ENCODE peak calls at places on chromosomes 2 and 18, in four cellular contexts. One of them, this sample, is unnamed.

GRCh38 chr18:44679056-44679911 is 1.4 kb upstream of the SETBP1 start:
- DNase-seq in HepG2: peak; percentile 42
- DNase-seq in HCT116: no peak
- DNase-seq in K562: peak; percentile 79
- DNase-seq in this sample: peak; percentile 86

GRCh38 chr2:7467782-7468447 is 550.7 kb downstream of the RNF144A start:
- DNase-seq in HepG2: no peak
- DNase-seq in HCT116: no peak
- DNase-seq in K562: no peak
- DNase-seq in this sample: no peak

GRCh38 chr18:33052886-33053285 is 280.1 kb upstream of the KLHL14 start:
- DNase-seq in HepG2: no peak
- DNase-seq in HCT116: no peak
- DNase-seq in K562: no peak
- DNase-seq in this sample: no peak

GRCh38 chr2:219552382-219553167 is 8.7 kb downstream of the TMEM198 start:
- DNase-seq in HepG2: peak; percentile 79
- DNase-seq in HCT116: peak; percentile 64
- DNase-seq in K562: peak; percentile 90
- DNase-seq in this sample: peak; percentile 96

GRCh38 chr2:240397924-240398611 is 37.4 kb upstream of the GPC1 start:
- DNase-seq in HepG2: no peak
- DNase-seq in HCT116: no peak
- DNase-seq in K562: no peak
- DNase-seq in this sample: no peak

GRCh38 chr2:169066817-169067356 is 2.5 kb upstream of the DHRS9 start:
- DNase-seq in HepG2: no peak
- DNase-seq in HCT116: no peak
- DNase-seq in K562: no peak
- DNase-seq in this sample: no peak

GRCh38 chr2:180038997-180039396 is 31.9 kb upstream of the CWC22 start:
- DNase-seq in HepG2: no peak
- DNase-seq in HCT116: no peak
- DNase-seq in K562: no peak
- DNase-seq in this sample: no peak

GRCh38 chr18:35754464-35754863 is 172.9 kb downstream of the GALNT1 start:
- DNase-seq in HepG2: no peak
- DNase-seq in HCT116: no peak
- DNase-seq in K562: no peak
- DNase-seq in this sample: no peak

GRCh38 chr2:134232868-134233732 is 20.8 kb upstream of the MGAT5 start:
- DNase-seq in HepG2: no peak
- DNase-seq in HCT116: no peak
- DNase-seq in K562: no peak
- DNase-seq in this sample: no peak

GRCh38 chr2:174699993-174700766 is 64.1 kb downstream of the CHRNA1 start:
- DNase-seq in HepG2: peak; percentile 40
- DNase-seq in HCT116: peak; percentile 34
- DNase-seq in K562: peak; percentile 63
- DNase-seq in this sample: peak; percentile 69

DNA sequence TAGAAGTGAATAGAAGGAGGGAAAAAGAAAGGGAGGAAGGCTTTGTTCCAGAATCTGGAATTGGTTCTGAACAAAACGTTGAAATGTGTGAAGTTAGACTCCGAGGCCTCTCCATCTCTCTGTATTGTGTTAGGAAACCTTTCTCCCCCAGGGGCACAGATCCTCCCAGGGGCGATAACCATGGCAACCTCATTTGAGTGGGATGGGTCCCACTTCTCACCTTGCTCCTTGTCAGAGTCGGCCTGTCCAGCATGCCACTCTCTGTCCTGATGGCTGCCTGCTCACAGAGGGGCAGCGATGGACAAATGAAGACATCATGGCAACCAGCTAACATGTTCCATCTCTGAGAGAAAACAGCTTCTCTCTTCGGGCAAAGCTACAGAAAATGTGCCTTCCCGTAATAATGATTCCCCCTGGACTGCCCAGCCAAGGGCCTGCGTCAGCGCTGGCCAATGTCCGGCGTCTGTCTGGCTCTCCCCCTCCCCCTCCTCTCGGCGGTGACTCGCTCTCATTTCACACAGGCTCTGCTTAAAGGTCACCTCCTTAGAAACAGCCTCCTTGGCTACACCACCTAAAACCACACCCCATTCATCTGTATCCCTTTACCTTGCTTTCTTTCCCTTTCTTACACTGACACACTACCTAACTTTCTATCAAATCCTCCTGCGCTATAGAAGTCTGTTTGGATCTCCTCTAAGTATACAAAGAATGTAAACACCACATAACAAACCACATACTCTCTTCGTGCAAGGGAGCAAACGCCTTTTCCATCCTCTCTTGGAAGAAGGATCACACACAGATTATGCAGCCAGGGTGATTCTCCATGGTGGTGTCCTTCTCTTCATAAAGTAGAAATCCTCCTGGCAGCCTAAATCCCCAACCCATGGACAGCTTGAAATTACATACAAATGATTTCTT is 32.1 kb upstream of the TTC39C start:
- DNase-seq in HepG2: no peak
- DNase-seq in HCT116: no peak
- DNase-seq in K562: no peak
- DNase-seq in this sample: peak; percentile 48
- TF ChIP-seq ELF1 in HepG2: no peak
- TF ChIP-seq ELF1 in HCT116: no peak
- TF ChIP-seq ELF1 in K562: no peak
- TF ChIP-seq ELF1 in this sample: no peak

DNA sequence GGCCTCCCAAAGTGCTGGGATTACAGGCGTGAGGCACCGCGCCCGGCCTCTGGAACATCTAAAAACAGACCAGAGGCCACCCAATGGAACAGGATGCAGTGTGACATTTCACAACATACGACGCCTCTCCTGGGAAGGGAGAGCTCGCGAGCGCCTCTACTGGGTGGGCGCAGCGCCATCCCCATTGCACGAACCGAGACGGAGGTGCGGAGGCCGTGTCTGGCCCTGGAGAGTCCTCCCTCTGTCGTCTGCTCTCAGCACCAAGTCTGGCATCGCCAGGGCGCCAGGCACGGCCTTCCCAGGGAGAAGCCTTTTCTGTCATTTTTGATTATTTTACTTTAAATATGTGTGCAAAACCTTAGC is 9.4 kb upstream of the GBX2 start:
- DNase-seq in HepG2: peak; percentile 57
- DNase-seq in HCT116: peak; percentile 70
- DNase-seq in K562: peak; percentile 72
- DNase-seq in this sample: peak; percentile 87
- TF ChIP-seq CTCF in HepG2: peak; percentile 61
- TF ChIP-seq CTCF in HCT116: peak; percentile 95
- TF ChIP-seq CTCF in K562: peak; percentile 66
- TF ChIP-seq CTCF in this sample: no peak

GRCh38 chr2:197240018-197240712 is 70.4 kb downstream of the ANKRD44 start:
- DNase-seq in HepG2: no peak
- DNase-seq in HCT116: no peak
- DNase-seq in K562: no peak
- DNase-seq in this sample: no peak
- TF ChIP-seq ELF1 in HepG2: no peak
- TF ChIP-seq ELF1 in HCT116: no peak
- TF ChIP-seq ELF1 in K562: no peak
- TF ChIP-seq ELF1 in this sample: no peak

GRCh38 chr18:48454146-48454796 is 45.1 kb upstream of the ZBTB7C start:
- DNase-seq in HepG2: peak; percentile 72
- DNase-seq in HCT116: no peak
- DNase-seq in K562: no peak
- DNase-seq in this sample: no peak

GRCh38 chr18:48455555-48456478 is 46.6 kb upstream of the ZBTB7C start:
- DNase-seq in HepG2: no peak
- DNase-seq in HCT116: peak; percentile 83
- DNase-seq in K562: no peak
- DNase-seq in this sample: no peak

GRCh38 chr18:48452863-48453323 is 43.7 kb upstream of the ZBTB7C start:
- DNase-seq in HepG2: peak; percentile 85
- DNase-seq in HCT116: no peak
- DNase-seq in K562: no peak
- DNase-seq in this sample: no peak

GRCh38 chr18:48456838-48457237 is 47.7 kb upstream of the ZBTB7C start:
- DNase-seq in HepG2: no peak
- DNase-seq in HCT116: no peak
- DNase-seq in K562: no peak
- DNase-seq in this sample: no peak

GRCh38 chr18:48453330-48454063 is 44.3 kb upstream of the ZBTB7C start:
- DNase-seq in HepG2: no peak
- DNase-seq in HCT116: no peak
- DNase-seq in K562: no peak
- DNase-seq in this sample: no peak
- TF ChIP-seq CTCF in HepG2: no peak
- TF ChIP-seq CTCF in HCT116: no peak
- TF ChIP-seq CTCF in K562: no peak
- TF ChIP-seq CTCF in this sample: no peak

DNA sequence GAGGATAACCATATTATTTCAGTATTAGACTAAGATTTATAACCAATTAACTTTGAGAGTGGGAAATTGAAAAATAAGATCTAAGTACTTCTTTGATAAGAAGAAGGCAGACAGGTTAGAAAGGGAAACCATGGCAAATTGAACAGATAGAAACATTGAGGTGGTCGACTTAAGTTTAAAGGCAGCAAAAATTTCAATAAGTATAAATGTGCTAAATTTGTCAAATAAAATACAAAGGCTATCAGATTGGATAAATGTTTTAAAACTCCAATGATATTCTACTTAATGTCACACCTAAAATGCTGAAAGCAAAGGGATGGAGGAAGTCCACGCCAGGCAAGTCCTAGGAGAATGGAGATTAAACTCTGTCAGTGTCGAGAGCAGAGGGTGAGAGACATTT is 59.2 kb downstream of the TMEM18 start:
- DNase-seq in HepG2: no peak
- DNase-seq in HCT116: no peak
- DNase-seq in K562: no peak
- DNase-seq in this sample: no peak
- TF ChIP-seq ELF1 in HepG2: no peak
- TF ChIP-seq ELF1 in HCT116: no peak
- TF ChIP-seq ELF1 in K562: no peak
- TF ChIP-seq ELF1 in this sample: no peak

GRCh38 chr2:18855027-18855426 is 265.7 kb upstream of the NT5C1B start:
- DNase-seq in HepG2: peak; percentile 15
- DNase-seq in HCT116: peak; percentile 6
- DNase-seq in K562: no peak
- DNase-seq in this sample: no peak
- TF ChIP-seq CTCF in HepG2: no peak
- TF ChIP-seq CTCF in HCT116: peak; percentile 62
- TF ChIP-seq CTCF in K562: no peak
- TF ChIP-seq CTCF in this sample: peak; percentile 59

GRCh38 chr2:191867507-191867847 is 20.6 kb upstream of the CAVIN2 start:
- DNase-seq in HepG2: no peak
- DNase-seq in HCT116: no peak
- DNase-seq in K562: no peak
- DNase-seq in this sample: no peak

GRCh38 chr2:191870744-191871143 is 23.9 kb upstream of the CAVIN2 start:
- DNase-seq in HepG2: no peak
- DNase-seq in HCT116: no peak
- DNase-seq in K562: no peak
- DNase-seq in this sample: no peak

GRCh38 chr2:191866675-191867506 is 20.0 kb upstream of the CAVIN2 start:
- DNase-seq in HepG2: peak; percentile 100
- DNase-seq in HCT116: peak; percentile 81
- DNase-seq in K562: peak; percentile 24
- DNase-seq in this sample: no peak

GRCh38 chr2:191869781-191870180 is 22.9 kb upstream of the CAVIN2 start:
- DNase-seq in HepG2: no peak
- DNase-seq in HCT116: no peak
- DNase-seq in K562: no peak
- DNase-seq in this sample: no peak

GRCh38 chr2:191869178-191869577 is 22.3 kb upstream of the CAVIN2 start:
- DNase-seq in HepG2: peak; percentile 67
- DNase-seq in HCT116: peak; percentile 57
- DNase-seq in K562: peak; percentile 46
- DNase-seq in this sample: no peak
- TF ChIP-seq ELF1 in HepG2: peak; percentile 74
- TF ChIP-seq ELF1 in HCT116: no peak
- TF ChIP-seq ELF1 in K562: peak; percentile 41
- TF ChIP-seq ELF1 in this sample: no peak

GRCh38 chr2:25567406-25567805 is 106.0 kb downstream of the DTNB start:
- DNase-seq in HepG2: peak; percentile 56
- DNase-seq in HCT116: peak; percentile 10
- DNase-seq in K562: peak; percentile 22
- DNase-seq in this sample: peak; percentile 55
- TF ChIP-seq CTCF in HepG2: peak; percentile 74
- TF ChIP-seq CTCF in HCT116: peak; percentile 44
- TF ChIP-seq CTCF in K562: peak; percentile 54
- TF ChIP-seq CTCF in this sample: peak; percentile 78